ENCODE peak calls at places on chromosome 9, in nine cellular contexts. O, S, Y, K, W, V, I, A and F are unnamed samples.

GRCh38 chr9:94801685-94802084 is 75.2 kb downstream of the AOPEP start:
- DNase-seq in O (no peak), S (no peak), Y (no peak), K (no peak), W (no peak), V (no peak), I (no peak), A (no peak), F (no peak)

GRCh38 chr9:706606-707451 is 134.7 kb upstream of the DMRT1 start:
- DNase-seq in O (peak; percentile 55), S (no peak), Y (peak; percentile 6), K (peak; percentile 8), W (peak; percentile 77), V (peak; percentile 25), I (peak; percentile 75), A (peak; percentile 59), F (peak; percentile 80)

GRCh38 chr9:121960665-121961064 is 132.4 kb downstream of the TTLL11 start:
- DNase-seq in O (no peak), S (no peak), Y (no peak), K (no peak), W (no peak), V (no peak), I (no peak), A (no peak), F (no peak)

GRCh38 chr9:82597225-82598158 is 465.4 kb downstream of the RASEF start:
- DNase-seq in O (no peak), S (no peak), Y (no peak), K (peak; percentile 55), W (no peak), V (no peak), I (peak; percentile 25), A (no peak), F (no peak)

GRCh38 chr9:83002329-83002728 is 60.6 kb downstream of the RASEF start:
- DNase-seq in O (no peak), S (no peak), Y (no peak), K (no peak), W (no peak), V (no peak), I (no peak), A (no peak), F (no peak)

GRCh38 chr9:1083325-1083913 is 33.3 kb downstream of the DMRT2 start:
- DNase-seq in O (peak; percentile 26), S (no peak), Y (no peak), K (no peak), W (peak; percentile 61), V (peak; percentile 12), I (peak; percentile 5), A (peak; percentile 61), F (peak; percentile 54)

GRCh38 chr9:8962084-8962483 is 1162.5 kb upstream of the DMAC1 start:
- DNase-seq in O (no peak), S (no peak), Y (no peak), K (no peak), W (no peak), V (no peak), I (no peak), A (no peak), F (no peak)

GRCh38 chr9:126117158-126117425 is 209.5 kb upstream of the MVB12B start:
- DNase-seq in O (no peak), S (no peak), Y (no peak), K (no peak), W (no peak), V (no peak), I (no peak), A (no peak), F (no peak)

DNA sequence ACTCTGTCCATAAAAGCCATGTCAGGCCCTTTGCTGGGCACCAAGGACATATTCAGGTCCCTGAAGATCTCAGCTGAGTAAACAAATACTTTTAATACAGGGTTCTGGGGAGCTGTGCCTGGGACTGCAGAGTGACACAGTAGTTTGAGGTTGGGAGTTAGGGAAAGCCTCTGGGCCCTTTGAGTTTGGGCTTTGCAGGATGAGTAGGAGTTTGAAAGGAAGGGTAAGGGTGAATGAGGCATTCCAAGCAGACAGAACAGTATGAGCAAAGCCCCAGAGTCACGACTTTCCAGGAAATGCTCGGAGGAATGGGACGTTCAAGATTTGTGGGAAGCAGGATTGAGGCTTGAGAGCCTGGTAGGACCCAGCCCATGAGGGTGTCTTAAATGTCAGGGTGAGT is 13.3 kb downstream of the CRB2 start:
- DNase-seq in O (no peak), S (no peak), Y (no peak), K (no peak), W (no peak), V (no peak), I (no peak), A (no peak), F (no peak)
- H3K27me3 ChIP-seq in O (peaks cover 18% of the 10 kb centered on the region), S (peaks cover 32% of the 10 kb centered on the region), Y (no peaks in the 10 kb centered on the region), K (peaks cover 37% of the 10 kb centered on the region), W (no peaks in the 10 kb centered on the region), V (peaks cover 2% of the 10 kb centered on the region), I (no peaks in the 10 kb centered on the region), A (no peaks in the 10 kb centered on the region), F (peaks cover 59% of the 10 kb centered on the region)

GRCh38 chr9:128006360-128007024 is 25.7 kb upstream of the EEIG1 start:
- DNase-seq in O (no peak), S (no peak), Y (no peak), K (no peak), W (no peak), V (no peak), I (no peak), A (no peak), F (no peak)

GRCh38 chr9:128005938-128006337 is 25.1 kb upstream of the EEIG1 start:
- DNase-seq in O (no peak), S (no peak), Y (no peak), K (peak; percentile 77), W (no peak), V (no peak), I (peak; percentile 24), A (no peak), F (no peak)

GRCh38 chr9:128008171-128008570 is 27.4 kb upstream of the EEIG1 start:
- DNase-seq in O (no peak), S (no peak), Y (no peak), K (no peak), W (no peak), V (no peak), I (no peak), A (no peak), F (no peak)

GRCh38 chr9:128009639-128010038 is 28.9 kb upstream of the EEIG1 start:
- DNase-seq in O (no peak), S (no peak), Y (no peak), K (no peak), W (no peak), V (no peak), I (no peak), A (no peak), F (no peak)

GRCh38 chr9:128007566-128008138 is 26.9 kb upstream of the EEIG1 start:
- DNase-seq in O (peak; percentile 73), S (peak; percentile 80), Y (peak; percentile 92), K (peak; percentile 30), W (peak; percentile 17), V (no peak), I (peak; percentile 82), A (peak; percentile 67), F (peak; percentile 64)
- H3K4me3 ChIP-seq in O (no peak overlapping the region), S (no peak overlapping the region), Y (peak overlapping the region; percentile 58), K (no peak overlapping the region), W (no peak overlapping the region), V (no peak overlapping the region), I (no peak overlapping the region), A (no peak overlapping the region), F (no peak overlapping the region)

GRCh38 chr9:137971477-137972138 is 94.0 kb downstream of the CACNA1B start:
- DNase-seq in O (no peak), S (no peak), Y (no peak), K (no peak), W (no peak), V (no peak), I (no peak), A (no peak), F (peak; percentile 41)

GRCh38 chr9:137972988-137973470 is 95.4 kb downstream of the CACNA1B start:
- DNase-seq in O (no peak), S (no peak), Y (no peak), K (no peak), W (no peak), V (no peak), I (no peak), A (no peak), F (peak; percentile 30)

GRCh38 chr9:137973829-137974416 is 96.3 kb downstream of the CACNA1B start:
- DNase-seq in O (no peak), S (no peak), Y (no peak), K (no peak), W (no peak), V (no peak), I (no peak), A (no peak), F (peak; percentile 24)

GRCh38 chr9:137970686-137971476 is 93.3 kb downstream of the CACNA1B start:
- DNase-seq in O (no peak), S (no peak), Y (no peak), K (peak; percentile 52), W (no peak), V (no peak), I (no peak), A (no peak), F (peak; percentile 21)

DNA sequence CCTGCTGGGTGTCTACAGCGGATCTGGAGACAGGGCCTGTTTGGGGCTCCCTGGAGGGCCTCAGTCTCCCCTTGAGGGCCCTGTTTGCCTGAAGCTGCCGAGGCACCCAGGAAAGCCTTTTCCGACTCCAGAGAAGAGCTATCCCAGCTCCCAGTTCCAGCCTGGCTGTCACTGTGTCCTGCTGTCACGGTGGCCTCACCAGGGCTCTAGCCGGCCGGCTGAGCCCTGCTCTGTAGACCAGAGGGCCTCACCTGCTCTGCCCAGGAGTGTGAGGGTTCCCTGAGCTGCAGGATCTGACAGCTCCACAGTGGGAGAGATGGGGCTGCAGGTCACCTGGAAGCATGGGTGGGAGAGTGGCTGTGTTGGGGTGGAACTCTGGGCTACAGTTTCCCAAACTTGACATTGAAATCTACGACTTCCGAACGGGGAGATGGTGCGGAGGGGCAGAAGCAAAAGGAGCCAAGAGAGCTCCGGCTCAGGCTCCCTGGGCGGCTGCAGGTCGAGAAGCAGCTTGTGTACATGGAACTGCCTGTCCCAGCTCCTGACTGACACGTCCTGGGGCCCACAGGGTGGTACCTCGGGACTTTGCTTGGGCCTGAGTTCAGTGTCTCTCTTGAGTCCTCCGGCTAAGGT is 94.9 kb downstream of the CACNA1B start:
- DNase-seq in O (no peak), S (no peak), Y (no peak), K (no peak), W (no peak), V (no peak), I (no peak), A (no peak), F (peak; percentile 39)
- H3K27me3 ChIP-seq in O (no peaks in the 10 kb centered on the region), S (no peaks in the 10 kb centered on the region), Y (no peaks in the 10 kb centered on the region), K (no peaks in the 10 kb centered on the region), W (no peaks in the 10 kb centered on the region), V (no peaks in the 10 kb centered on the region), I (no peaks in the 10 kb centered on the region), A (no peaks in the 10 kb centered on the region), F (peaks cover 3% of the 10 kb centered on the region)

GRCh38 chr9:77435272-77435671 is 212.8 kb downstream of the GNA14 start:
- DNase-seq in O (no peak), S (no peak), Y (no peak), K (no peak), W (no peak), V (no peak), I (no peak), A (no peak), F (no peak)

GRCh38 chr9:77442436-77442835 is 205.7 kb downstream of the GNA14 start:
- DNase-seq in O (no peak), S (no peak), Y (no peak), K (no peak), W (no peak), V (no peak), I (no peak), A (no peak), F (no peak)

GRCh38 chr9:77435688-77436087 is 212.4 kb downstream of the GNA14 start:
- DNase-seq in O (no peak), S (no peak), Y (no peak), K (peak; percentile 33), W (peak; percentile 16), V (no peak), I (no peak), A (no peak), F (no peak)

GRCh38 chr9:77438653-77439052 is 209.5 kb downstream of the GNA14 start:
- DNase-seq in O (no peak), S (no peak), Y (no peak), K (no peak), W (no peak), V (no peak), I (no peak), A (no peak), F (no peak)

DNA sequence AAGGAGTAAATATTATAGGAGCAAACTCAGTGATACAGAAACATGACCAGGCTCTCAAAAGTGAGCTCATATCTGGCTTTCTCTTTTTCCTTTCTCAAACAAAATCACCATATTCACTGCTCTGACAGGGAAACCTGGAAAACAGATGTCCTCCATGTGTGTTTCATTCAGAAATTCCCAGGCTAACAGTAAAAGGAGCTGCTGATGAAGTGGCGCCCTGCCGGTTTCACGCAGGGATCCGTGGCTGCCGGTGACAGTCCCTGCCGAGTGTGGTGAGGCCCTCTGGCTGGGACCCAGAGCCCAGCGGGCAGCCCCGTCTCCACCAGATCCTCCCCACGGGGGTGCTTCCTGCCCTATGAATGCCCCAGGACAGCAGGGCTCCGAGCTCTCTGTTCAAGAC is 208.1 kb downstream of the GNA14 start:
- DNase-seq in O (no peak), S (no peak), Y (no peak), K (peak; percentile 40), W (peak; percentile 78), V (no peak), I (peak; percentile 75), A (no peak), F (no peak)
- H3K4me3 ChIP-seq in O (no peak overlapping the region), S (no peak overlapping the region), Y (no peak overlapping the region), K (no peak overlapping the region), W (peak overlapping the region; percentile 14), V (no peak overlapping the region), I (no peak overlapping the region), A (no peak overlapping the region), F (no peak overlapping the region)